ENCODE peak calls at places on chromosomes 1 and 21, in five cellular contexts. One of them, this sample, is unnamed.

GRCh38 chr1:3222042-3222692 is 153.2 kb downstream of the PRDM16 start:
- DNase-seq in HepG2: peak; percentile 79
- DNase-seq in GM12878: no peak
- DNase-seq in H1: no peak
- DNase-seq in K562: no peak
- DNase-seq in this sample: no peak

GRCh38 chr21:29449306-29449940 is 150.7 kb downstream of the BACH1 start:
- DNase-seq in H1: no peak
- DNase-seq in GM12878: no peak
- DNase-seq in HepG2: no peak
- DNase-seq in K562: no peak
- DNase-seq in this sample: no peak

GRCh38 chr1:24321712-24322635 is 2.8 kb downstream of the GRHL3 start:
- DNase-seq in HepG2: no peak
- DNase-seq in GM12878: no peak
- DNase-seq in K562: peak; percentile 81
- DNase-seq in H1: no peak
- DNase-seq in this sample: peak; percentile 82

GRCh38 chr1:204453141-204453772 is 41.3 kb downstream of the PIK3C2B start:
- DNase-seq in GM12878: peak; percentile 84
- DNase-seq in HepG2: no peak
- DNase-seq in H1: no peak
- DNase-seq in K562: no peak
- DNase-seq in this sample: no peak

GRCh38 chr1:227547604-227548397 is 15.6 kb upstream of the ZNF678 start:
- DNase-seq in GM12878: no peak
- DNase-seq in HepG2: no peak
- DNase-seq in H1: no peak
- DNase-seq in K562: no peak
- DNase-seq in this sample: no peak

GRCh38 chr1:214012418-214012817 is 24.6 kb downstream of the PROX1 start:
- DNase-seq in K562: no peak
- DNase-seq in GM12878: no peak
- DNase-seq in HepG2: no peak
- DNase-seq in H1: no peak
- DNase-seq in this sample: no peak

GRCh38 chr21:34890724-34891609 is 158.1 kb downstream of the RUNX1 start:
- DNase-seq in H1: no peak
- DNase-seq in HepG2: no peak
- DNase-seq in GM12878: no peak
- DNase-seq in K562: no peak
- DNase-seq in this sample: no peak

GRCh38 chr1:197066719-197067456 is at the start of gene F13B:
- DNase-seq in K562: no peak
- DNase-seq in GM12878: no peak
- DNase-seq in HepG2: peak; percentile 15
- DNase-seq in H1: no peak
- DNase-seq in this sample: no peak

GRCh38 chr1:39919545-39919944 is 17.8 kb upstream of the MYCL start:
- DNase-seq in H1: no peak
- DNase-seq in K562: peak; percentile 86
- DNase-seq in HepG2: peak; percentile 61
- DNase-seq in GM12878: peak; percentile 35
- DNase-seq in this sample: peak; percentile 68

GRCh38 chr1:181134543-181135461 is 46.3 kb downstream of the IER5 start:
- DNase-seq in K562: no peak
- DNase-seq in HepG2: no peak
- DNase-seq in H1: no peak
- DNase-seq in GM12878: peak; percentile 91
- DNase-seq in this sample: no peak

DNA sequence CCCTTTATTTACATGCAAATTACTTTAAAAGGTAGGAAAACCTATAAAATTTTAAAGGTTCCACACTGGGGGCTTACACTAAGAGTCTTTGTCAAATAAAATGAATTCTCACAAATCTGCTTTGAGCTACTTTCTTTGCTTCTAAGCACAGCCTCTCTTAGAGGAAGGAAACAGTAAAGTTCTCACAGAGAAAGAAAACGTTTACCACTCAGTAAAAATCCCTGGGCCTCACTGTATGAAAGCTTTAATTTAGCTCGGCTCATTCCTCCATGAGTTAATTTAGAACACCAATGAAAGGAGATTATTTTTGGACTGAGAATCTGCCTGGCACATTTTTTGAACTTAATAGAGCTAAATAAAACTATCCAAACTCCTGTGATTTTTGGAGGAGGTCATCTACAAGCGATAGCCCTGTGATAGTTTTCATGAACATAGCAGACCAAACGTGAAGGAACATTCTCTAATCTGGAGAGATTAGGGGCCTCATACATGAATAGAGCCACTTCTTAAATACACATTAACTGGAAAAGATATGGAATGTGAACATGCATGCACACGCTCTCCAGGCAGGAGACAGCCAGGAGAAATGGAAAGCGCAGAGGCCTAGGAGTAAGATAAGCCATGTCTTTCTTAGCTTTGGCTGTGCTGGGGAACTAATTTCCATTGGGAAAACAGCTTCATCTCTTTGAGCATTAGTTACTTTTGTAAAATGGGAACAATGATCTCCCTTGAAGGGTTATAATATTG is 32.8 kb downstream of the PRRX1 start:
- DNase-seq in H1: no peak
- DNase-seq in K562: no peak
- DNase-seq in HepG2: no peak
- DNase-seq in GM12878: no peak
- DNase-seq in this sample: no peak
- H3K4me3 ChIP-seq in H1: no peak overlapping the region
- H3K4me3 ChIP-seq in K562: no peak overlapping the region
- H3K4me3 ChIP-seq in HepG2: no peak overlapping the region
- H3K4me3 ChIP-seq in GM12878: no peak overlapping the region
- H3K4me3 ChIP-seq in this sample: no peak overlapping the region

GRCh38 chr1:234899041-234899787 is 229.4 kb downstream of the TOMM20 start:
- DNase-seq in K562: peak; percentile 36
- DNase-seq in GM12878: no peak
- DNase-seq in HepG2: peak; percentile 44
- DNase-seq in H1: no peak
- DNase-seq in this sample: no peak
- TF ChIP-seq SP1 in K562: no peak
- TF ChIP-seq SP1 in GM12878: no peak
- TF ChIP-seq SP1 in HepG2: no peak
- TF ChIP-seq SP1 in H1: no peak
- TF ChIP-seq SP1 in this sample: no peak

GRCh38 chr1:21324368-21325137 is 34.3 kb upstream of the ECE1 start:
- DNase-seq in HepG2: no peak
- DNase-seq in GM12878: peak; percentile 41
- DNase-seq in K562: peak; percentile 68
- DNase-seq in H1: no peak
- DNase-seq in this sample: peak; percentile 94
- H3K4me3 ChIP-seq in HepG2: peak overlapping the region; percentile 12
- H3K4me3 ChIP-seq in GM12878: peak overlapping the region; percentile 4
- H3K4me3 ChIP-seq in K562: no peak overlapping the region
- H3K4me3 ChIP-seq in H1: no peak overlapping the region
- H3K4me3 ChIP-seq in this sample: peak overlapping the region; percentile 20

DNA sequence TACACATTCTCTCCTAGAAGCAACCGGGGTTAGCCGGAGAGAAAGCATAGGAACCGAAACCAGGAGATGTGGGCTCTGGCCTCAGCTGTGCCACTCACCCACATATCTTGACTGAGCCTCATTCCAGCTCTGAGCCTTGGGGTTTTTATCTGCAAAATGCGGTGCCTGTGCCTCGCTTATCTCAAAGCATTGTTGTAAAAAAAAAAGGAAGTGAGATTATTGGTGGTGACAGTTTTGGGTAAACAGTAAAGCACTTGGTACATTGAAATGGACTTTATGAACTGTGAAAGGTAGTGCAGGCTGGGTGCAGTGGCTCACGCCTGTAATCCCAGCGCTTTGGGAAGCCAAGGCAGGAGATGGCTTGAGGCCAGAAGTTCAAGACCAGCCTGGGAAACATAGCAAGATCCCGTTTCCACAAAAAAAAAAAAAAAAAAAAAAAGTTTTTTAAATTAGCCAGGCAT is 3.8 kb downstream of the PTAFR start:
- DNase-seq in K562: no peak
- DNase-seq in HepG2: peak; percentile 41
- DNase-seq in GM12878: peak; percentile 98
- DNase-seq in H1: no peak
- DNase-seq in this sample: no peak
- TF ChIP-seq SP1 in K562: peak; percentile 60
- TF ChIP-seq SP1 in HepG2: no peak
- TF ChIP-seq SP1 in GM12878: peak; percentile 76
- TF ChIP-seq SP1 in H1: no peak
- TF ChIP-seq SP1 in this sample: no peak

GRCh38 chr1:158148458-158148857 is 32.2 kb upstream of the CD1D start:
- DNase-seq in HepG2: no peak
- DNase-seq in H1: no peak
- DNase-seq in GM12878: no peak
- DNase-seq in K562: no peak
- DNase-seq in this sample: no peak

GRCh38 chr1:158147396-158148353 is 33.0 kb upstream of the CD1D start:
- DNase-seq in K562: no peak
- DNase-seq in HepG2: no peak
- DNase-seq in GM12878: no peak
- DNase-seq in H1: no peak
- DNase-seq in this sample: no peak

GRCh38 chr1:158145173-158145719 is 35.4 kb upstream of the CD1D start:
- DNase-seq in H1: no peak
- DNase-seq in HepG2: no peak
- DNase-seq in GM12878: no peak
- DNase-seq in K562: no peak
- DNase-seq in this sample: no peak

GRCh38 chr1:158146739-158147138 is 34.0 kb upstream of the CD1D start:
- DNase-seq in GM12878: no peak
- DNase-seq in H1: no peak
- DNase-seq in K562: no peak
- DNase-seq in HepG2: no peak
- DNase-seq in this sample: no peak

GRCh38 chr1:158146165-158146564 is 34.5 kb upstream of the CD1D start:
- DNase-seq in H1: no peak
- DNase-seq in HepG2: no peak
- DNase-seq in K562: no peak
- DNase-seq in GM12878: no peak
- DNase-seq in this sample: no peak
- H3K4me3 ChIP-seq in H1: no peak overlapping the region
- H3K4me3 ChIP-seq in HepG2: no peak overlapping the region
- H3K4me3 ChIP-seq in K562: no peak overlapping the region
- H3K4me3 ChIP-seq in GM12878: no peak overlapping the region
- H3K4me3 ChIP-seq in this sample: no peak overlapping the region

GRCh38 chr1:184158911-184159701 is 107.6 kb downstream of the TSEN15 start:
- DNase-seq in H1: no peak
- DNase-seq in K562: no peak
- DNase-seq in GM12878: no peak
- DNase-seq in HepG2: no peak
- DNase-seq in this sample: no peak

GRCh38 chr1:184160942-184161698 is 109.6 kb downstream of the TSEN15 start:
- DNase-seq in GM12878: peak; percentile 42
- DNase-seq in H1: no peak
- DNase-seq in HepG2: no peak
- DNase-seq in K562: no peak
- DNase-seq in this sample: no peak

GRCh38 chr1:184162266-184162665 is 110.7 kb downstream of the TSEN15 start:
- DNase-seq in K562: no peak
- DNase-seq in HepG2: no peak
- DNase-seq in H1: no peak
- DNase-seq in GM12878: no peak
- DNase-seq in this sample: no peak

GRCh38 chr1:184157396-184157747 is 105.8 kb downstream of the TSEN15 start:
- DNase-seq in H1: no peak
- DNase-seq in GM12878: no peak
- DNase-seq in K562: no peak
- DNase-seq in HepG2: no peak
- DNase-seq in this sample: no peak

DNA sequence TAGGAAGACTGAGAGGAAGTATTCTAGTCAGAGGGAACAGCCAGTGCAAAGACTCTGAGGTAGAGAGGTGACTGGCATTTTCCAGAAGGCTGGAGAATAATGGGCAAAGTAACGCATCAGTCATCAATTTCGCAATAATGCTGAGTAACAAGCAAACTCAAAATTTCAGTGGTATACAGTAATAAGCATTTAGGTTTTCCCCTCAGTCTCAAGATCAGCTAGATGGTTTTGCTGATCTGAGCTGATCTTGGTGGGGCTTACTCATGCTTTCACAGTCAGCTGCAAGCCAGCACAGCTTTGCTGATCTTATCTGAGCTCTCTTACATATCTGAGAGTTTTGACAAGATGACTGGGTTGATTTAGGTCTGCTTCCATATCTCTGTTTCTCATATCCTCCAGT is 108.7 kb downstream of the TSEN15 start:
- DNase-seq in K562: no peak
- DNase-seq in GM12878: peak; percentile 36
- DNase-seq in H1: no peak
- DNase-seq in HepG2: no peak
- DNase-seq in this sample: no peak
- TF ChIP-seq SP1 in K562: no peak
- TF ChIP-seq SP1 in GM12878: no peak
- TF ChIP-seq SP1 in H1: no peak
- TF ChIP-seq SP1 in HepG2: no peak
- TF ChIP-seq SP1 in this sample: no peak